ENCODE peak calls at places on chromosomes 7 and 10, in four cellular contexts. N, B, X and C are unnamed samples.

GRCh38 chr7:108455833-108456677 is at the start of gene NRCAM:
- DNase-seq in X (peak), N (no peak), B (no peak), C (no peak)

GRCh38 chr10:126147866-126148578 is 240.3 kb downstream of the ADAM12 start:
- DNase-seq in B (no peak), N (no peak), X (no peak), C (no peak)

GRCh38 chr7:30896783-30897617 is 14.7 kb upstream of the AQP1 start:
- DNase-seq in B (no peak), N (peak), X (no peak), C (no peak)

GRCh38 chr7:121755286-121755685 is 117.7 kb upstream of the PTPRZ1 start:
- DNase-seq in X (no peak), B (no peak), N (no peak), C (no peak)

GRCh38 chr10:34796133-34796532 is 19.0 kb downstream of the PARD3 start:
- DNase-seq in B (no peak), N (no peak), X (no peak), C (no peak)

GRCh38 chr7:106626376-106627293 is 34.3 kb downstream of the CCDC71L start:
- DNase-seq in N (no peak), X (no peak), B (peak), C (no peak)

GRCh38 chr7:158820656-158821055 is 8.7 kb downstream of the ESYT2 start:
- DNase-seq in B (peak), N (no peak), X (no peak), C (no peak)

GRCh38 chr10:75508239-75508813 is 76.9 kb downstream of the LRMDA start:
- DNase-seq in N (no peak), B (peak), X (no peak), C (no peak)

GRCh38 chr10:60666221-60666620 is 112.1 kb upstream of the CDK1 start:
- DNase-seq in B (peak), N (peak), X (no peak), C (no peak)

GRCh38 chr7:76089865-76090495 is 42.1 kb downstream of the MDH2 start:
- DNase-seq in N (no peak), X (no peak), B (peak), C (no peak)

GRCh38 chr10:54124209-54124890 is 676.7 kb downstream of the PCDH15 start:
- DNase-seq in X (no peak), N (no peak), B (peak), C (no peak)

GRCh38 chr7:106170216-106170615 is 58.1 kb upstream of the SYPL1 start:
- DNase-seq in N (no peak), X (no peak), B (no peak), C (no peak)